ENCODE peak calls at places on chromosome 5, in ten cellular contexts. Z is DND-41; D is K562; P is body of pancreas; Y is GM23338; H is PC-3; Q is A673; I is foreskin keratinocyte; N is stomach; J is CD8-positive, alpha-beta T cell. M is an unnamed sample.

GRCh38 chr5:14557840-14558239 is 23.8 kb upstream of the OTULINL start:
- DNase-seq in Z (no peak), D (no peak), P (no peak), Y (no peak), H (no peak), Q (no peak), I (no peak), N (no peak), J (no peak), M (no peak)

GRCh38 chr5:102754499-102755424 is at the start of gene PAM:
- DNase-seq in Z (peak; percentile 77), D (peak; percentile 63), P (peak; percentile 79), Y (peak; percentile 87), H (peak; percentile 82), Q (peak; percentile 82), I (peak; percentile 56), N (peak; percentile 80), J (peak; percentile 83), M (peak; percentile 82)

GRCh38 chr5:59661939-59662615 is 231.4 kb downstream of the PDE4D start:
- DNase-seq in Z (peak; percentile 8), D (no peak), P (no peak), Y (peak; percentile 10), H (no peak), Q (no peak), I (no peak), N (no peak), J (no peak), M (peak; percentile 4)

GRCh38 chr5:60673329-60673728 is 26.6 kb downstream of the DEPDC1B start:
- DNase-seq in Z (no peak), D (no peak), P (no peak), Y (no peak), H (no peak), Q (peak; percentile 26), I (no peak), N (no peak), J (no peak), M (no peak)

GRCh38 chr5:144206136-144206535 is 35.5 kb downstream of the KCTD16 start:
- DNase-seq in Z (no peak), D (no peak), P (no peak), Y (no peak), H (no peak), Q (no peak), I (no peak), N (no peak), J (no peak), M (no peak)

GRCh38 chr5:136101884-136102283 is 30.8 kb upstream of the SMAD5 start:
- DNase-seq in Z (no peak), D (no peak), P (no peak), Y (no peak), H (no peak), Q (no peak), I (no peak), N (no peak), J (no peak), M (no peak)

GRCh38 chr5:39780341-39780740 is 355.6 kb upstream of the DAB2 start:
- DNase-seq in Z (no peak), D (no peak), P (no peak), Y (peak; percentile 49), H (peak; percentile 15), Q (no peak), I (no peak), N (no peak), J (no peak), M (no peak)

GRCh38 chr5:95393279-95393678 is 2.1 kb downstream of the FAM81B start:
- DNase-seq in Z (no peak), D (no peak), P (no peak), Y (no peak), H (no peak), Q (no peak), I (peak; percentile 14), N (no peak), J (no peak), M (no peak)

GRCh38 chr5:119439140-119439625 is 13.1 kb upstream of the HSD17B4 start:
- DNase-seq in Z (no peak), D (no peak), P (peak; percentile 74), Y (no peak), H (no peak), Q (no peak), I (no peak), N (peak; percentile 64), J (no peak), M (no peak)

GRCh38 chr5:181223729-181224389 is 778 bp downstream of the TRIM41 start:
- DNase-seq in Z (no peak), D (no peak), P (peak; percentile 49), Y (peak; percentile 94), H (no peak), Q (no peak), I (no peak), N (peak; percentile 34), J (no peak), M (peak; percentile 72)

GRCh38 chr5:111680737-111681413 is 76.1 kb downstream of the NREP start:
- DNase-seq in Z (no peak), D (no peak), P (peak; percentile 69), Y (no peak), H (peak; percentile 97), Q (peak; percentile 14), I (peak; percentile 92), N (peak; percentile 74), J (no peak), M (no peak)

GRCh38 chr5:111681414-111681790 is 75.6 kb downstream of the NREP start:
- DNase-seq in Z (no peak), D (no peak), P (no peak), Y (no peak), H (no peak), Q (no peak), I (no peak), N (no peak), J (no peak), M (no peak)

GRCh38 chr5:111689576-111689975 is 67.4 kb downstream of the NREP start:
- DNase-seq in Z (no peak), D (no peak), P (no peak), Y (no peak), H (no peak), Q (no peak), I (no peak), N (no peak), J (no peak), M (no peak)

GRCh38 chr5:111681791-111682190 is 75.2 kb downstream of the NREP start:
- DNase-seq in Z (no peak), D (no peak), P (no peak), Y (no peak), H (no peak), Q (no peak), I (no peak), N (no peak), J (no peak), M (no peak)

GRCh38 chr5:111685969-111686368 is 71.0 kb downstream of the NREP start:
- DNase-seq in Z (no peak), D (no peak), P (no peak), Y (peak; percentile 75), H (peak; percentile 65), Q (peak; percentile 7), I (no peak), N (no peak), J (no peak), M (peak; percentile 7)
- TF ChIP-seq CTCF in Z (peak; percentile 42), D (peak; percentile 8), P (no peak), Y (peak; percentile 78), H (peak; percentile 77), Q (peak; percentile 30), I (peak; percentile 53), N (no peak), J (no peak), M (peak; percentile 20)

GRCh38 chr5:78506296-78507049 is 142.1 kb downstream of the LHFPL2 start:
- DNase-seq in Z (no peak), D (no peak), P (no peak), Y (no peak), H (no peak), Q (no peak), I (no peak), N (no peak), J (no peak), M (no peak)
- H3K4me1 ChIP-seq in Z (peaks cover 12% of the 10 kb centered on the region), D (peaks cover 19% of the 10 kb centered on the region), P (peaks cover 54% of the 10 kb centered on the region), Y (peaks cover 34% of the 10 kb centered on the region), H (peaks cover 69% of the 10 kb centered on the region), Q (no peaks in the 10 kb centered on the region), I (peaks cover 25% of the 10 kb centered on the region), N (peaks cover 89% of the 10 kb centered on the region), J (peaks cover 9% of the 10 kb centered on the region), M (peaks cover 56% of the 10 kb centered on the region)

DNA sequence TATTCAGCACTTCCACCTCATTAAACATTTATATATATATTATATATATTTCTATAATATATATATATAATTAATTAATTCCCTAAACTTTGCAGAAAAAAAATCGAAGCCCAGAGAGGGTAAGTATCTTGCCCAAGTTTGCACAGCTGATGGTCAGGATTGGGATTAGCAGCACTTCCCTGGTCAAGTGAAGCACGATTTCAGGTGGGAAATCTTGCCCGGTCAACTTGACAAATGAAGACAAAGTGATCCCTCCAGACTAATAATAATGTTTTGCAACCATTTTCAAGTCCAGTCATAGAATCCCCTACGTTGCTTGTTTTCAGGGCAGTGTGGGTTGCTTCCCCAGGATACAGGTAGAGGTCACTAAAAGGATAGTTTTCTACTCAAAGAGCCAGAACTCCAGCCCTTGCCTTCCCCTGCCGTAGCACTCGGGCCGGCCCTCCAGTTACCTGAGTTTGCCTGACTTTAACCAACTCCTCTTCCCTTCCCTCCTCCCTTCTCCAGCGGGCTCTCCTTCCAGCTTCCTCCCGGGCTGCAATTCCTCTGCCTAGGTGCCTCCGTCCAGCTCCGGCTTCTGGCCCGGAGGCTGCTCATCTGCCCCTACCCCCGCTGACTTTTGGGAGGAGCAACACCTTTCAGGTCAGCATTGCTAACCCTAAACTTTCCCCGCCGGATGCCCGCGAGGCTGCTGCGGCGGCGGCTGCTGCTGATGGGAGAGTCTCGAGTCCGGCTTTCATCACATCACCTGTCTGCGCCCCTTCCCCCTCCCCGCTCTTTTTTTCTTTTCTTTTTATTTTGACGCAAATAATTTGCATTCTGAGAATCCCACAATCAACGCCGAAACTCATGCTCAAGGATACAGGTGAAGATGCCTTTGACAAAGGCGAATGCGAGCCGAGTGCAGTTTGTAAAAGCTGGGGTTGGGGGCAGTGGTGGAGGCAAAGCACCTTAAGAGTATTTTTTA is 928 bp downstream of the PRLR start:
- DNase-seq in Z (no peak), D (no peak), P (peak; percentile 80), Y (peak; percentile 87), H (peak; percentile 61), Q (no peak), I (peak; percentile 19), N (peak; percentile 68), J (no peak), M (peak; percentile 83)
- TF ChIP-seq CTCF in Z (peak; percentile 12), D (no peak), P (peak; percentile 35), Y (peak; percentile 68), H (peak; percentile 48), Q (no peak), I (peak; percentile 56), N (no peak), J (no peak), M (no peak)

DNA sequence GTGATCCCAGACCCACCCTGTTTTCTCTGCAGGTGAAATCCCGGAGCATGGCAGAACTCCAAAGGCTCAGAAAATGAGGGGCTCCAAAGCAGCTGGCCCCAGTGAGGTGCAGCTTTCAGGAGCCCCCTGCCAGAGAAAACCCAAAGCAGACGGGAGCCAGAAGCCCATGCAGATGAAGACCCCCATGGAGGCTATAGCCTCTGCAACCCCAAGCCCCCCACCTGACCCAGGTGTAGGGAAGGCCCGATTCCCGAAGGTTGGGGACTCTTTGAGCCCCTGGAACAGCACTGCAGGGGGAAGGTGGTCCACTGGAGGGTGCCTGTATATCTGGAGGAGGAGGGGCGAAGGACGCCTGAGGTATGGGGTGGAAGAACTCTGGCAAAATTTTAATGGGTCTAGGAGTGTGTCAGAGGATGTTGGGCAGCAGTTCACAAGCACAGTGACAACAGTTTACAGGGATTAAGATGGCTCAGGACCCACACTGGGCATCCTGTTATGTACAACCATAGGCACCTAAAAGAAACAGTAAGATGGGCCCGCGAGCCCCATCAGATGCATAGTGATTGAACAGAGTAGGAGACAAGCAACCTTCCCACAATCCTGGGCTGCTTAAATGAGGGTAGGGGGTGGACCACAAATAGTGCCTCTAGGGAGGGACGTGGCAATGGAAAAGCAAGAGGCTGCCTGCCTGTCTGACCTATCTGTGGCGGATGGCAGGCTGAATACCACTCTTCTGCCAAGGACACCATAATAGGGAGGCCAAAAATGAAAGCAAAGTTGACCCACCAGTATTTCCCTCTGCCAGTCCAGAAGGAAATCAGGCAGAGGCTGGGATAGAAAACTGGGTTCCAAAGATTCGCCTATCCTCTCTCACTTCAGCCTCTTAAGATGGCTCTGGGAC is 16.4 kb upstream of the ANXA6 start:
- DNase-seq in Z (no peak), D (no peak), P (no peak), Y (no peak), H (no peak), Q (no peak), I (no peak), N (no peak), J (peak; percentile 45), M (peak; percentile 18)
- H3K4me1 ChIP-seq in Z (no peaks in the 10 kb centered on the region), D (no peaks in the 10 kb centered on the region), P (no peaks in the 10 kb centered on the region), Y (peaks cover 6% of the 10 kb centered on the region), H (no peaks in the 10 kb centered on the region), Q (no peaks in the 10 kb centered on the region), I (no peaks in the 10 kb centered on the region), N (peaks cover 5% of the 10 kb centered on the region), J (peaks cover 5% of the 10 kb centered on the region), M (no peaks in the 10 kb centered on the region)

M was measured in Caco-2.